ENCODE peak calls at places on chromosomes 12 and 14, in six cellular contexts. X is colonic mucosa, Z is Peyer's patch, O is bronchial epithelial cell, Q is BJ, S is brain microvascular endothelial cell. N is an unnamed sample.

GRCh38 chr12:49030119-49030518 is 11.5 kb upstream of the PRKAG1 start:
- DNase-seq in O (no peak), X (no peak), Z (no peak), Q (no peak), S (no peak), N (no peak)

GRCh38 chr14:36068777-36069534 is 107.6 kb downstream of the PTCSC3 start:
- DNase-seq in Z (no peak), O (peak), Q (peak), S (peak), X (no peak), N (peak)

GRCh38 chr12:9699898-9700605 is 30.5 kb downstream of the CLEC2D start:
- DNase-seq in S (no peak), X (no peak), Z (no peak), O (peak), Q (no peak), N (no peak)

GRCh38 chr12:29316772-29317171 is 64.2 kb downstream of the ERGIC2 start:
- DNase-seq in Z (no peak), O (no peak), S (peak), X (no peak), Q (no peak), N (no peak)

GRCh38 chr12:52195065-52195730 is 3.4 kb upstream of the KRT80 start:
- DNase-seq in Z (no peak), Q (no peak), X (no peak), O (no peak), S (no peak), N (no peak)

GRCh38 chr14:69699743-69700309 is 67.1 kb upstream of the SRSF5 start:
- DNase-seq in O (no peak), X (no peak), Z (no peak), Q (no peak), S (no peak), N (no peak)

GRCh38 chr14:101417434-101417833 is 143.9 kb upstream of the DIO3 start:
- DNase-seq in X (no peak), S (no peak), Q (no peak), O (no peak), Z (no peak), N (no peak)

GRCh38 chr14:99946652-99947489 is 118.4 kb upstream of the EVL start:
- DNase-seq in X (peak), S (no peak), O (no peak), Q (no peak), Z (peak), N (no peak)

GRCh38 chr12:105256921-105257320 is 20.9 kb upstream of the APPL2 start:
- DNase-seq in X (no peak), O (no peak), Z (no peak), Q (peak), S (peak), N (no peak)

GRCh38 chr12:2251485-2252179 is 198.8 kb downstream of the CACNA1C start:
- DNase-seq in Z (no peak), S (no peak), Q (no peak), X (no peak), O (no peak), N (no peak)

GRCh38 chr12:65891987-65892481 is 67.8 kb downstream of the HMGA2 start:
- DNase-seq in X (peak), S (peak), Z (no peak), O (peak), Q (peak), N (peak)

GRCh38 chr12:20283467-20283866 is 84.9 kb upstream of the PDE3A start:
- DNase-seq in O (no peak), X (no peak), Z (no peak), S (no peak), Q (no peak), N (no peak)

GRCh38 chr12:40622246-40622838 is 69.9 kb upstream of the CNTN1 start:
- DNase-seq in X (peak), Q (no peak), Z (no peak), S (peak), O (peak), N (no peak)

GRCh38 chr14:28097585-28097984 is 669.0 kb upstream of the FOXG1 start:
- DNase-seq in Q (no peak), Z (no peak), S (no peak), X (no peak), O (no peak), N (no peak)

GRCh38 chr12:132558861-132559623 is 51.3 kb downstream of the LRCOL1 start:
- DNase-seq in S (no peak), Z (no peak), Q (no peak), O (no peak), X (no peak), N (no peak)

GRCh38 chr12:117507547-117507946 is 146.1 kb upstream of the NOS1 start:
- DNase-seq in Z (no peak), X (no peak), O (no peak), S (no peak), Q (no peak), N (no peak)

GRCh38 chr12:32107376-32108267 is 975 bp downstream of the BICD1 start:
- DNase-seq in Q (no peak), Z (peak), O (peak), S (peak), X (peak), N (no peak)

DNA sequence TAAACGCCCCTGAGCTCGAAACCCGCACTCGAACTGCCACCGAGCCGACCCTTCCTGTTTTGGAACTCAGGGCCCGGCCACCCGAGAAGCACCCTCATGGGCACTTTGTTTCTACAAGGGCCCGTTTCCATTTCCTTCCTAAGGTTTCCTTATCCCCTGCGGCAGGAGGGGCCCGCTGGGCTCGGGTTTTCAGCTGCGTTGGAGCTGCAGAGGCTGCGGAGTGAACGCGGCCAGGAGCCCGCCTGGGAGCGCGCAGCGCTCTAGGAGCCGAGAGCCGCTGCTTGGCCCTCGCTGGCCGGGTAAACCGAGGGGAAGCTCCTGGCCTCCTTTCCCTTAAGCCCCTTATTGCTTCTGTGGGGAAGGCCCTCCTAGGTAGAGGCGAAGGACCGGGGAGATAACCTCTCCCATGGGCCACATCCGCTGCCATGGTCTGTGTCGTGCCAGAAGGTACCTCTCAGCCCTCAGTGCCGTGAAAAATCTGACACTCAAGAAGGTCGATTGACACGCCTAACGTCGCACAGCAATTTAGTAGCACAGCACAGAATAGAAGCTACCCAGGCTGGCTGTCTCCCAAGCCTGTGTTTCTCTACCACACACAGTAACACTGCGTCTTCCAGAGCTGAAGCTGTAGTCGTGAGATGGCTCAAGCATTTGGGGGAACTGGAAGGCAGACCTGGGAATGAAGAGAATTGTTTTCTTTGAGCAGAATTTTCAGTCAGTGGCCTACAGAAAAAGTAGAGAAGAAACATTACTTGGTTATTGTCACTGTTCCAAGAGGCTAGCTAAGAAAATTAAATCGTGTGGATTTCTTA is 12.9 kb upstream of the CALM1 start:
- DNase-seq in O (no peak), Q (no peak), Z (peak), S (peak), X (peak), N (no peak)
- TF ChIP-seq CTCF in O (no peak), Q (no peak), Z (no peak), S (no peak), X (no peak), N (no peak)

GRCh38 chr14:50399251-50400032 is 2.8 kb upstream of the CDKL1 start:
- DNase-seq in X (peak), Z (no peak), S (peak), Q (no peak), O (peak), N (peak)
- TF ChIP-seq CTCF in X (no peak), Z (peak), S (no peak), Q (no peak), O (no peak), N (no peak)

GRCh38 chr12:115895247-115895646 is 382.2 kb downstream of the MED13L start:
- DNase-seq in X (no peak), Q (no peak), S (no peak), O (no peak), Z (no peak), N (no peak)

GRCh38 chr12:115897718-115898117 is 379.8 kb downstream of the MED13L start:
- DNase-seq in O (no peak), Z (no peak), S (no peak), X (no peak), Q (peak), N (no peak)

DNA sequence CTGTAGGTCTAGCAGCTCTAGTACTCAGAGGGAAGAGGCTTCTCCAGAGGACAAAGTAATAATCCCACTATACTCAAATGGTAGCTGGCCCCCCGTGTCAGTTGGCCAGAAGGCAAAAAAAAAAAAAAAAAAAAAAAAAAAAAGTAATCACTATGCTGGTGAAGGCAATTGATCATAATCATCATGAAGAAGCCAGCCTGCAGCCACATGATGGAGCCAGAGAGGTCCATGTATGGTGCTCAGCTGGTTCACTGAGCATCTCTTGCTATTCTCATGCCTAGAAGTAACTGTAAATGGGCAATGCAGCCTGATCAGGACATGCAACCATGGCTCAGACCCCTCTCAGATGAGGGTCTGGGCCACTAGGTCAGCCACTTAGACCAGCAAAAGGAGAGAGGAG is 378.8 kb downstream of the MED13L start:
- DNase-seq in Z (no peak), S (peak), X (no peak), Q (no peak), O (no peak), N (no peak)
- TF ChIP-seq CTCF in Z (no peak), S (peak), X (no peak), Q (peak), O (no peak), N (no peak)

GRCh38 chr14:78836777-78837176 is 666.6 kb downstream of the NRXN3 start:
- DNase-seq in X (peak), O (peak), Z (no peak), Q (no peak), S (peak), N (peak)
- TF ChIP-seq CTCF in X (peak), O (peak), Z (peak), Q (peak), S (peak), N (peak)

DNA sequence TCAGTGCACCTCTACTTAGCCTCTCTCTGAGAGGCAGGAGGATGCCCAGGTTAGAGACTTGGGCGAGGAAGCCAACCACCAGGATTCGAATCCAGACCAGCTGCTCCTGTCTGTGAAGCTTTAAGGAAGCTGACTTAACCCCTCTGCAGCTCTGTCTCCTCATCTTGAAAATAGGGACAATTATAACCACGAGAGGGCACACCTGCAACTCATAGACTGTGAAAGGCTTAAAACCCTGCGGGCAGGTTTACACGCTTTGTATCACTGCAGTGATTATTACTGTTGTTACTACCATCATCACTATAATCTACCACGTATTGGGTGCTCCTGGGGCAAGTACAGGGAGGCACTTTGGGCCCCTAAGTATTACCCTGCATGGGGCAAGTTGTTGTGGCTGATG is 379.8 kb downstream of the VRK1 start:
- DNase-seq in Q (no peak), O (peak), S (no peak), X (no peak), Z (no peak), N (no peak)
- TF ChIP-seq CTCF in Q (no peak), O (peak), S (no peak), X (no peak), Z (no peak), N (peak)

GRCh38 chr14:39266589-39266870 is 32.8 kb downstream of the MIA2 start:
- DNase-seq in Q (no peak), O (no peak), Z (peak), S (no peak), X (peak), N (peak)

GRCh38 chr14:39268393-39268792 is 34.7 kb downstream of the MIA2 start:
- DNase-seq in Q (no peak), S (no peak), O (peak), X (no peak), Z (no peak), N (peak)

GRCh38 chr14:39267592-39268112 is 33.9 kb downstream of the MIA2 start:
- DNase-seq in Q (no peak), X (no peak), O (peak), S (no peak), Z (no peak), N (peak)

GRCh38 chr14:39265741-39266588 is 32.2 kb downstream of the MIA2 start:
- DNase-seq in X (no peak), O (peak), Z (no peak), S (peak), Q (no peak), N (peak)

GRCh38 chr14:39266871-39267591 is 33.3 kb downstream of the MIA2 start:
- DNase-seq in Q (no peak), O (peak), S (peak), X (peak), Z (peak), N (peak)
- TF ChIP-seq CTCF in Q (no peak), O (no peak), S (peak), X (no peak), Z (no peak), N (no peak)

DNA sequence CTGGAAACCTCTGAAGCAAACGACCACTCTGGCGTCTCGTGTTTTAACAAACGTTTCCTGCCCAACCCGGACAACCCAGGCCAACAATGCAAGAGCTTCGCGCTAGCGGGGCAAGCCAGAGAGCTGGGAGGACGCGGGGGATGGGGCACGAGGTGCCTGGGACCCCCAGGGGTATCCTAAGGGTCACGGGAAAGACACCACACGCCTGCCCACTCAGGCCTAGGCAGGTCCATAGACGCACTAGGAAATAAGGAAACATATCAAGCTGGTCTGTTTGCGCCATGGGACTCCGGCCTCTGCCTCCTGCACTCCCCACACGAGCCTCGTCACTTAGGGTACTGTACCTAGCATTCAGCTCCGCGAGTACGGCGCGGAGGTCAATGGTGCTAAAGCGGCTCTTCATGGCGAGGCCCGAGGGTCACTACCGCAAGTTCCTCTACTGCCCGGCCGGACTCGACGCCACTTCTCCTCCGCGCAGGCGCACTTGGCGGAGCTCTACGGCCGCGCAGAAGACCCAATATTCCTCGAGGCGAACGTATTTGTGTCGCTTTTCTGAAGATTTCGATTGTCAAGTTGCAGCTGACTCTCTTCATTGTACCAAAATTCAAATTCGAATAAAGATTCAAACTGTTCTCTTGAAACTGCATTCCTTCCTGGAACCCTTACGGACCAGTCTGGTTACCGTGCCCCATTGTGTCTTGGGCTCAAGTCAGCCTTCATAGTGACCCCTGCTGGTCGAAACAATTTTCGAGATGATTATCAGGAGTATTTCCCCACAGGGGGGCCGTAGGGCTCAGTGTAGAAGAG is at the start of gene NEMF:
- DNase-seq in S (peak), Q (peak), Z (peak), X (peak), O (peak), N (peak)
- TF ChIP-seq CTCF in S (peak), Q (peak), Z (peak), X (peak), O (peak), N (peak)

DNA sequence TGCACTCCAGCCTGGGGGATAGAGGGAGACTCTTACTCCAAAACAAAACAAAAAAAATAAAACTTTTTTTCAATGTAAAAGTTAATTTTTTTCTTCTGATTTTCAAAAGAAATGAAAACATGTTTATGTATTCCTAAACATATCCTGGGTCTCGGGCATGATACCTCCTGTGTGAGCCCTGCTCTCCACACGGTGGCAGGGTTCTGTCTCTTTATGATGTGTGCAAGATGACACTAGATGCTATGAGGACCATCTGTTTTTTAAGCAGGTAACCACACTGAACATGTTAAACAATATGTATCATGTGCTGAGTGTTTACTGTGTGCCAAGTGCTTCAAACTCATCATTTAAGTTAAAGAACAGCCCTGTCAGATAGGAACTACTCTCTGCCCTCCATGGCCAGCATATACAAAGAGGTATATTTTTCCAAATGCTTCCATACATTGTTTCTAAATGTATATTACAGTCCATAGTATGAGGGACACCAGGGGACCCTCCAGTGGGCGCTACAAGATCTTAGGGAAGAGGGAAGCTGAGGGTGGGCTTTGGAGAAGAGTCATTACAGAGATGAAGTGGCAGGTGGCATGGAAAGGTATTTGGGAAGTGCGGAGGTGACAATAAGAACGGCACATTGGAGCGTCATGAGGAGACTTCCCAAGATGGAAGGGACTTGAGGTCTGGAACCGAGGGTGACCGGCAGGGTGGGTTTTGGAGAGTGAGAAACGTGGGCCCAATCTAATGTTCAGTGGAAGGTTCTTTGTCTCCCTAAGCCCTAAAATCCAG is 28.5 kb downstream of the FOS start:
- DNase-seq in Z (no peak), O (peak), Q (no peak), X (no peak), S (no peak), N (no peak)
- TF ChIP-seq CTCF in Z (peak), O (peak), Q (peak), X (no peak), S (peak), N (peak)

GRCh38 chr12:121626853-121627623 is 708 bp downstream of the ORAI1 start:
- DNase-seq in Q (no peak), S (peak), O (peak), Z (peak), X (peak), N (no peak)
- TF ChIP-seq CTCF in Q (peak), S (peak), O (peak), Z (no peak), X (no peak), N (peak)

GRCh38 chr12:102438047-102438822 is 42.1 kb downstream of the IGF1 start:
- DNase-seq in S (no peak), Q (peak), X (no peak), Z (no peak), O (no peak), N (no peak)

GRCh38 chr12:102437511-102437910 is 42.9 kb downstream of the IGF1 start:
- DNase-seq in Q (no peak), S (no peak), O (no peak), X (no peak), Z (no peak), N (no peak)

GRCh38 chr12:102435827-102436436 is 44.4 kb downstream of the IGF1 start:
- DNase-seq in X (no peak), Q (no peak), Z (no peak), S (no peak), O (no peak), N (no peak)

GRCh38 chr12:102438823-102439205 is 41.5 kb downstream of the IGF1 start:
- DNase-seq in Q (no peak), S (no peak), Z (no peak), X (no peak), O (no peak), N (no peak)

GRCh38 chr12:102436867-102437266 is 43.5 kb downstream of the IGF1 start:
- DNase-seq in X (no peak), Q (no peak), S (no peak), Z (no peak), O (no peak), N (no peak)
- TF ChIP-seq CTCF in X (no peak), Q (no peak), S (no peak), Z (no peak), O (no peak), N (no peak)